ENCODE peak calls at places on chromosome 19, in six cellular contexts. One of them, this sample, is unnamed.

GRCh38 chr19:30551271-30551670 is 179.1 kb downstream of the ZNF536 start:
- DNase-seq in left ventricle myocardium inferior: no peak
- DNase-seq in ovary: no peak
- DNase-seq in testis: no peak
- DNase-seq in tibial nerve: no peak
- DNase-seq in PC-3: no peak
- DNase-seq in this sample: peak; percentile 46

GRCh38 chr19:4260605-4261191 is 13.8 kb downstream of the YJU2 start:
- DNase-seq in left ventricle myocardium inferior: no peak
- DNase-seq in ovary: no peak
- DNase-seq in testis: no peak
- DNase-seq in tibial nerve: no peak
- DNase-seq in PC-3: no peak
- DNase-seq in this sample: peak; percentile 21

GRCh38 chr19:46021531-46022041 is 1.3 kb downstream of the PGLYRP1 start:
- DNase-seq in left ventricle myocardium inferior: no peak
- DNase-seq in ovary: no peak
- DNase-seq in testis: no peak
- DNase-seq in tibial nerve: no peak
- DNase-seq in PC-3: no peak
- DNase-seq in this sample: peak; percentile 76

GRCh38 chr19:58182577-58182988 is 278 bp upstream of the ZNF274 start:
- DNase-seq in left ventricle myocardium inferior: no peak
- DNase-seq in ovary: no peak
- DNase-seq in testis: no peak
- DNase-seq in tibial nerve: no peak
- DNase-seq in PC-3: no peak
- DNase-seq in this sample: no peak

GRCh38 chr19:38440592-38440991 is 7.1 kb downstream of the RYR1 start:
- DNase-seq in left ventricle myocardium inferior: no peak
- DNase-seq in ovary: no peak
- DNase-seq in testis: no peak
- DNase-seq in tibial nerve: no peak
- DNase-seq in PC-3: no peak
- DNase-seq in this sample: peak; percentile 63

GRCh38 chr19:31092189-31092753 is 257.0 kb downstream of the TSHZ3 start:
- DNase-seq in left ventricle myocardium inferior: no peak
- DNase-seq in ovary: no peak
- DNase-seq in testis: no peak
- DNase-seq in tibial nerve: no peak
- DNase-seq in PC-3: no peak
- DNase-seq in this sample: no peak

GRCh38 chr19:42088471-42089190 is 12.7 kb downstream of the ZNF574 start:
- DNase-seq in left ventricle myocardium inferior: no peak
- DNase-seq in ovary: no peak
- DNase-seq in testis: no peak
- DNase-seq in tibial nerve: no peak
- DNase-seq in PC-3: no peak
- DNase-seq in this sample: peak; percentile 55

GRCh38 chr19:51148571-51148970 is 6.5 kb downstream of the SIGLEC7 start:
- DNase-seq in left ventricle myocardium inferior: no peak
- DNase-seq in ovary: no peak
- DNase-seq in testis: no peak
- DNase-seq in tibial nerve: no peak
- DNase-seq in PC-3: no peak
- DNase-seq in this sample: no peak

GRCh38 chr19:4660181-4660791 is 9.9 kb downstream of the MYDGF start:
- DNase-seq in left ventricle myocardium inferior: no peak
- DNase-seq in ovary: no peak
- DNase-seq in testis: no peak
- DNase-seq in tibial nerve: no peak
- DNase-seq in PC-3: peak; percentile 64
- DNase-seq in this sample: peak; percentile 83

GRCh38 chr19:18397242-18398202 is at the start of gene LRRC25:
- DNase-seq in left ventricle myocardium inferior: peak; percentile 46
- DNase-seq in ovary: peak; percentile 64
- DNase-seq in testis: peak; percentile 83
- DNase-seq in tibial nerve: peak; percentile 33
- DNase-seq in PC-3: no peak
- DNase-seq in this sample: peak; percentile 95

GRCh38 chr19:35352177-35352447 is 4.4 kb downstream of the FFAR1 start:
- DNase-seq in left ventricle myocardium inferior: no peak
- DNase-seq in ovary: peak; percentile 32
- DNase-seq in testis: no peak
- DNase-seq in tibial nerve: no peak
- DNase-seq in PC-3: no peak
- DNase-seq in this sample: no peak

GRCh38 chr19:37413243-37414084 is 42.6 kb downstream of the ZNF527 start:
- DNase-seq in left ventricle myocardium inferior: no peak
- DNase-seq in ovary: no peak
- DNase-seq in testis: no peak
- DNase-seq in tibial nerve: no peak
- DNase-seq in PC-3: no peak
- DNase-seq in this sample: no peak

GRCh38 chr19:17611462-17612244 is 56.2 kb downstream of the COLGALT1 start:
- DNase-seq in left ventricle myocardium inferior: no peak
- DNase-seq in ovary: no peak
- DNase-seq in testis: no peak
- DNase-seq in tibial nerve: no peak
- DNase-seq in PC-3: no peak
- DNase-seq in this sample: no peak

GRCh38 chr19:11480927-11481776 is at the start of gene ELAVL3:
- DNase-seq in left ventricle myocardium inferior: no peak
- DNase-seq in ovary: no peak
- DNase-seq in testis: no peak
- DNase-seq in tibial nerve: no peak
- DNase-seq in PC-3: no peak
- DNase-seq in this sample: peak; percentile 95

GRCh38 chr19:38168632-38169031 is 55.4 kb downstream of the DPF1 start:
- DNase-seq in left ventricle myocardium inferior: no peak
- DNase-seq in ovary: no peak
- DNase-seq in testis: no peak
- DNase-seq in tibial nerve: no peak
- DNase-seq in PC-3: no peak
- DNase-seq in this sample: peak; percentile 77

GRCh38 chr19:23554548-23554947 is 132.5 kb downstream of the ZNF675 start:
- DNase-seq in left ventricle myocardium inferior: no peak
- DNase-seq in ovary: no peak
- DNase-seq in testis: no peak
- DNase-seq in tibial nerve: no peak
- DNase-seq in PC-3: peak; percentile 83
- DNase-seq in this sample: no peak

GRCh38 chr19:15635016-15635805 is 5.5 kb upstream of the CYP4F3 start:
- DNase-seq in left ventricle myocardium inferior: no peak
- DNase-seq in ovary: no peak
- DNase-seq in testis: no peak
- DNase-seq in tibial nerve: no peak
- DNase-seq in PC-3: no peak
- DNase-seq in this sample: no peak

GRCh38 chr19:23470873-23471555 is 75.7 kb upstream of the ZNF91 start:
- DNase-seq in left ventricle myocardium inferior: no peak
- DNase-seq in ovary: no peak
- DNase-seq in testis: no peak
- DNase-seq in tibial nerve: no peak
- DNase-seq in PC-3: no peak
- DNase-seq in this sample: no peak

GRCh38 chr19:56133858-56134654 is 7.0 kb upstream of the ZNF444 start:
- DNase-seq in left ventricle myocardium inferior: no peak
- DNase-seq in ovary: no peak
- DNase-seq in testis: no peak
- DNase-seq in tibial nerve: no peak
- DNase-seq in PC-3: peak; percentile 36
- DNase-seq in this sample: no peak

GRCh38 chr19:56393119-56394012 is at the start of gene ZNF582:
- DNase-seq in left ventricle myocardium inferior: peak; percentile 96
- DNase-seq in ovary: peak; percentile 97
- DNase-seq in testis: peak; percentile 99
- DNase-seq in tibial nerve: peak; percentile 89
- DNase-seq in PC-3: no peak
- DNase-seq in this sample: peak; percentile 88

GRCh38 chr19:10812902-10813404 is 23.1 kb downstream of the TMED1 start:
- DNase-seq in left ventricle myocardium inferior: no peak
- DNase-seq in ovary: no peak
- DNase-seq in testis: peak; percentile 37
- DNase-seq in tibial nerve: peak; percentile 38
- DNase-seq in PC-3: peak; percentile 64
- DNase-seq in this sample: no peak

GRCh38 chr19:39166571-39167391 is 30.0 kb upstream of the NCCRP1 start:
- DNase-seq in left ventricle myocardium inferior: peak; percentile 73
- DNase-seq in ovary: peak; percentile 74
- DNase-seq in testis: peak; percentile 68
- DNase-seq in tibial nerve: peak; percentile 35
- DNase-seq in PC-3: peak; percentile 44
- DNase-seq in this sample: peak; percentile 79

GRCh38 chr19:21668072-21668471 is 99.3 kb downstream of the ZNF100 start:
- DNase-seq in left ventricle myocardium inferior: no peak
- DNase-seq in ovary: no peak
- DNase-seq in testis: no peak
- DNase-seq in tibial nerve: no peak
- DNase-seq in PC-3: no peak
- DNase-seq in this sample: no peak

GRCh38 chr19:49071860-49072547 is 495 bp downstream of the KCNA7 start:
- DNase-seq in left ventricle myocardium inferior: no peak
- DNase-seq in ovary: no peak
- DNase-seq in testis: peak; percentile 72
- DNase-seq in tibial nerve: no peak
- DNase-seq in PC-3: no peak
- DNase-seq in this sample: peak; percentile 98
- H3K36me3 ChIP-seq in left ventricle myocardium inferior: no peaks in the 10 kb centered on the region
- H3K36me3 ChIP-seq in ovary: no peaks in the 10 kb centered on the region
- H3K36me3 ChIP-seq in testis: no peaks in the 10 kb centered on the region
- H3K36me3 ChIP-seq in tibial nerve: no peaks in the 10 kb centered on the region
- H3K36me3 ChIP-seq in PC-3: no peaks in the 10 kb centered on the region
- H3K36me3 ChIP-seq in this sample: no peaks in the 10 kb centered on the region

DNA sequence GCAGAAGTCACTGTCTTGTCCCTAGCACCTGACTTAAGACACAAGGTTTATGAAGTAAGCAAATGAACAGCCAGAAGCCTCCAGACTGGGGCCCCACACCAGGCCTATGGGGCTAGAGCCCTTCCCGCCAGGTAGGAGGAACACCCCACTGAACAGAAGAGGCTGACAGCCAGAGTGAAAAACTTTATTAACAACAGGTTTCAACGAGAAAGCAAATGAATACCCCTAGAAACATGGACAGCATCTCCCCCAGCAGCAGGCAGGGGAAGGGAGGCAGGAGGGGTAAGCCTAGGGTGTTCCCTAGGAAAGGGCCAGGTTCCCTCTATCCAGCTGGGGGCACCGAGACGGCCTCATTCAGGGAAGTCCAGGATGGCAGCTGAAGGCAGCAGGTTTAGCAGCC is 1.3 kb downstream of the WDR83 start:
- DNase-seq in left ventricle myocardium inferior: no peak
- DNase-seq in ovary: no peak
- DNase-seq in testis: no peak
- DNase-seq in tibial nerve: no peak
- DNase-seq in PC-3: no peak
- DNase-seq in this sample: no peak
- H3K4me3 ChIP-seq in left ventricle myocardium inferior: peak overlapping the region; percentile 92
- H3K4me3 ChIP-seq in ovary: no peak overlapping the region
- H3K4me3 ChIP-seq in testis: no peak overlapping the region
- H3K4me3 ChIP-seq in tibial nerve: no peak overlapping the region
- H3K4me3 ChIP-seq in PC-3: peak overlapping the region; percentile 88
- H3K4me3 ChIP-seq in this sample: no peak overlapping the region

DNA sequence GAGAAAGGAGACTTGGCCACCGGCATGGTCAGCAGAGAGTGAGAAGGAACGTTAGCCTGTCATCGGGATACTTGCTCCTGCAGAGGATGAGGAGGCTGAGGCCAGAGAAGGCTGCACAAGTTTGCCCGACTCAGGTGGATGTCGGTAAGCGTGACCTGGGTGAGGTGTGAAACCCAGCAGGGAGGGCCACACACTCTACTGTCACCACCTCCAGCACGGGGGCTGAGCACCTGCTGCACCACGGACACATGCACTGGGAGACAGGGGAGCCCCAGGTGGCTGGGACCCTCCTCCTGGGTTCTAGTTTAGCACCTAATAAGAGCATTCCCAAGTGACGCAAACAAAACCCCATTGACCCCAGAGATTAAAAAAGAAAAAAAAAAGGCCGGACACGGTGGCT is 17.3 kb downstream of the MLLT1 start:
- DNase-seq in left ventricle myocardium inferior: no peak
- DNase-seq in ovary: no peak
- DNase-seq in testis: no peak
- DNase-seq in tibial nerve: no peak
- DNase-seq in PC-3: no peak
- DNase-seq in this sample: no peak
- H3K36me3 ChIP-seq in left ventricle myocardium inferior: peaks cover 54% of the 10 kb centered on the region
- H3K36me3 ChIP-seq in ovary: no peaks in the 10 kb centered on the region
- H3K36me3 ChIP-seq in testis: no peaks in the 10 kb centered on the region
- H3K36me3 ChIP-seq in tibial nerve: peaks cover 45% of the 10 kb centered on the region
- H3K36me3 ChIP-seq in PC-3: peaks cover 17% of the 10 kb centered on the region
- H3K36me3 ChIP-seq in this sample: peaks cover 16% of the 10 kb centered on the region

DNA sequence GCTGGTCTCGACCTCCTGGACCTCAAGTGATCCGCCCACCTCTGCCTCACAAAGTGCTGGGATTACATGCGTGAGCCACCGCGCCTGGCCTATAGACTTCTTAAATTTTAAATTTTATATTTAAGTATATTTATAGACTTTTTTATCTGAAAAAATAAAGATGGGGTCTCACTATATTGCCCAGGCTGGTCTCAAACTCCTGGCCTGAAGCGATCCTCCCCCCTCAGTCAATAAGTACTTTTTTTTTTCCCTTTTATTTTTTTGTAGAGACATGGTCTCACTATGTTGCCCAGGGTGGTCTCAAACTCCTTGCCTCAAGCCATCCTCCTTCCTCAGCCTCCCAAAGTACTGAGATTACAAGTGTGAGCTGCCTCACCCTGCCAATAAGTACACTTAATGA is 1.9 kb downstream of the SERTAD1 start:
- DNase-seq in left ventricle myocardium inferior: no peak
- DNase-seq in ovary: no peak
- DNase-seq in testis: no peak
- DNase-seq in tibial nerve: no peak
- DNase-seq in PC-3: no peak
- DNase-seq in this sample: no peak
- H3K4me3 ChIP-seq in left ventricle myocardium inferior: peak overlapping the region; percentile 97
- H3K4me3 ChIP-seq in ovary: peak overlapping the region; percentile 99
- H3K4me3 ChIP-seq in testis: no peak overlapping the region
- H3K4me3 ChIP-seq in tibial nerve: no peak overlapping the region
- H3K4me3 ChIP-seq in PC-3: peak overlapping the region; percentile 97
- H3K4me3 ChIP-seq in this sample: no peak overlapping the region

DNA sequence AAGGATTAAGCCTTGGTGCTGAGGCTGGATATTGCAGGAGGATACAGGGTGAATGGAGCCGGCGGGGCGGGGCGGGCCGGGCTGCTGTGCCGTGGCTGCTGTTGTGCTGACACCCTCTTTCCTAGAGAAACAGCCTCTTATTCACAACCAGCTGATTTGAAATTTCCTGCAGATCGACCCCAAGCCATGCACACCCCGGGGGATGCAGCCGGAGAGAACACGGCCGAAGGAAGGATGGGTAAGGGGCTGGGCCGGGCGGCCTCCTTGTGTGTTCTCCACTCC is 11.0 kb downstream of the DAZAP1 start:
- DNase-seq in left ventricle myocardium inferior: no peak
- DNase-seq in ovary: no peak
- DNase-seq in testis: no peak
- DNase-seq in tibial nerve: no peak
- DNase-seq in PC-3: no peak
- DNase-seq in this sample: no peak
- H3K36me3 ChIP-seq in left ventricle myocardium inferior: peaks cover 43% of the 10 kb centered on the region
- H3K36me3 ChIP-seq in ovary: no peaks in the 10 kb centered on the region
- H3K36me3 ChIP-seq in testis: no peaks in the 10 kb centered on the region
- H3K36me3 ChIP-seq in tibial nerve: peaks cover 57% of the 10 kb centered on the region
- H3K36me3 ChIP-seq in PC-3: peaks cover 29% of the 10 kb centered on the region
- H3K36me3 ChIP-seq in this sample: peaks cover 33% of the 10 kb centered on the region

This sample was measured in H7.